ENCODE peak calls at places on chromosomes 16 and 17, in six cellular contexts. P is cardiac septum; Y is osteoblast; W is activated effector memory CD4-positive, alpha-beta T cell treated with anti-CD3 and anti-CD28 coated beads, Interleukin-2, amount 50 U/mL, for 16 hours; E is BJ; A is stimulated activated CD4-positive, alpha-beta T cell treated with anti-CD3 and anti-CD28 coated beads, TNF-alpha, amount 100 ng/mL, for 1 hour. S is an unnamed sample.

GRCh38 chr16:21276090-21276489 is 2.0 kb downstream of the CRYM start:
- DNase-seq in P (no peak), Y (no peak), W (no peak), E (no peak), A (no peak), S (no peak)

GRCh38 chr16:23765933-23766332 is 11.1 kb downstream of the CHP2 start:
- DNase-seq in P (no peak), Y (no peak), W (no peak), E (no peak), A (no peak), S (no peak)

GRCh38 chr17:49054342-49055092 is 57.3 kb downstream of the IGF2BP1 start:
- DNase-seq in P (no peak), Y (no peak), W (no peak), E (no peak), A (no peak), S (no peak)

GRCh38 chr17:61221597-61222471 is 177.8 kb upstream of the TBX2 start:
- DNase-seq in P (no peak), Y (no peak), W (no peak), E (no peak), A (no peak), S (no peak)

GRCh38 chr16:85303354-85303883 is 191.1 kb upstream of the CIBAR2 start:
- DNase-seq in P (no peak), Y (peak), W (peak), E (no peak), A (peak), S (no peak)

GRCh38 chr17:60077672-60078519 is 825 bp downstream of the HEATR6 start:
- DNase-seq in P (no peak), Y (no peak), W (peak), E (no peak), A (no peak), S (no peak)

GRCh38 chr17:7440113-7440822 is 956 bp downstream of the FGF11 start:
- DNase-seq in P (no peak), Y (peak), W (peak), E (no peak), A (no peak), S (no peak)

GRCh38 chr16:84868328-84868727 is 48.5 kb downstream of the CRISPLD2 start:
- DNase-seq in P (no peak), Y (peak), W (no peak), E (no peak), A (no peak), S (no peak)

GRCh38 chr17:68290268-68290954 is 516 bp downstream of the SLC16A6 start:
- DNase-seq in P (no peak), Y (peak), W (peak), E (no peak), A (no peak), S (no peak)

GRCh38 chr17:69999253-69999652 is 75.8 kb upstream of the KCNJ16 start:
- DNase-seq in P (no peak), Y (no peak), W (no peak), E (no peak), A (no peak), S (no peak)

GRCh38 chr17:57875109-57876022 is 25.5 kb upstream of the MRPS23 start:
- DNase-seq in P (no peak), Y (peak), W (no peak), E (peak), A (no peak), S (peak)

GRCh38 chr16:29030086-29030840 is 45.4 kb downstream of the LAT start:
- DNase-seq in P (peak), Y (peak), W (peak), E (no peak), A (no peak), S (no peak)

GRCh38 chr17:44502598-44503079 is 567 bp downstream of the GPATCH8 start:
- DNase-seq in P (peak), Y (peak), W (no peak), E (no peak), A (no peak), S (no peak)

GRCh38 chr17:31627960-31628359 is 231.1 kb downstream of the COPRS start:
- DNase-seq in P (no peak), Y (peak), W (no peak), E (peak), A (no peak), S (no peak)

GRCh38 chr17:1485311-1485747 is 7.2 kb downstream of the MYO1C start:
- DNase-seq in P (no peak), Y (no peak), W (peak), E (no peak), A (no peak), S (no peak)

GRCh38 chr17:16986391-16986790 is 14.5 kb upstream of the TNFRSF13B start:
- DNase-seq in P (peak), Y (no peak), W (no peak), E (no peak), A (no peak), S (no peak)

GRCh38 chr17:46011711-46012505 is 12.9 kb downstream of the STH start:
- DNase-seq in P (no peak), Y (peak), W (no peak), E (no peak), A (no peak), S (no peak)

GRCh38 chr16:25966172-25967097 is 274.7 kb downstream of the HS3ST4 start:
- DNase-seq in P (no peak), Y (no peak), W (no peak), E (no peak), A (no peak), S (no peak)

GRCh38 chr16:10083301-10083700 is 98.9 kb downstream of the GRIN2A start:
- DNase-seq in P (no peak), Y (no peak), W (no peak), E (no peak), A (no peak), S (no peak)

GRCh38 chr17:64420143-64420670 is 28.7 kb upstream of the MILR1 start:
- DNase-seq in P (no peak), Y (peak), W (peak), E (peak), A (peak), S (peak)

GRCh38 chr17:66379539-66379938 is 77.1 kb downstream of the PRKCA start:
- DNase-seq in P (no peak), Y (no peak), W (no peak), E (no peak), A (no peak), S (no peak)

GRCh38 chr16:11692651-11693050 is 24.4 kb downstream of the SNN start:
- DNase-seq in P (no peak), Y (no peak), W (no peak), E (no peak), A (no peak), S (no peak)

GRCh38 chr17:3976675-3977171 is 12.5 kb upstream of the ATP2A3 start:
- DNase-seq in P (peak), Y (peak), W (no peak), E (no peak), A (no peak), S (no peak)

GRCh38 chr16:78709137-78709871 is 609.9 kb downstream of the WWOX start:
- DNase-seq in P (no peak), Y (no peak), W (no peak), E (no peak), A (no peak), S (no peak)

GRCh38 chr16:64304376-64304775 is 817.5 kb downstream of the CDH11 start:
- DNase-seq in P (no peak), Y (no peak), W (no peak), E (no peak), A (no peak), S (no peak)

GRCh38 chr17:51487947-51488346 is 227.6 kb downstream of the UTP18 start:
- DNase-seq in P (no peak), Y (no peak), W (peak), E (no peak), A (no peak), S (no peak)

GRCh38 chr16:53545433-53545832 is 42.4 kb upstream of the AKTIP start:
- DNase-seq in P (no peak), Y (no peak), W (peak), E (no peak), A (peak), S (no peak)

GRCh38 chr17:58364270-58364942 is 12.4 kb upstream of the SUPT4H1 start:
- DNase-seq in P (no peak), Y (no peak), W (no peak), E (no peak), A (no peak), S (no peak)

GRCh38 chr17:56319531-56319930 is 166.3 kb downstream of the ANKFN1 start:
- DNase-seq in P (no peak), Y (no peak), W (no peak), E (peak), A (no peak), S (peak)

GRCh38 chr17:6257339-6257738 is 177.6 kb downstream of the AIPL1 start:
- DNase-seq in P (no peak), Y (peak), W (no peak), E (no peak), A (no peak), S (peak)

GRCh38 chr17:62763891-62764600 is 44.1 kb downstream of the MARCHF10 start:
- DNase-seq in P (peak), Y (no peak), W (no peak), E (no peak), A (no peak), S (no peak)

GRCh38 chr17:7886227-7887037 is 2.2 kb upstream of the CHD3 start:
- DNase-seq in P (peak), Y (peak), W (peak), E (no peak), A (no peak), S (no peak)

GRCh38 chr16:4726616-4727015 is 7.5 kb downstream of the ANKS3 start:
- DNase-seq in P (no peak), Y (peak), W (no peak), E (no peak), A (no peak), S (no peak)

GRCh38 chr17:7781467-7781866 is 52.5 kb upstream of the KDM6B start:
- DNase-seq in P (no peak), Y (no peak), W (no peak), E (no peak), A (no peak), S (no peak)

GRCh38 chr16:15906439-15906838 is 18.0 kb upstream of the CEP20 start:
- DNase-seq in P (no peak), Y (no peak), W (peak), E (no peak), A (no peak), S (no peak)

GRCh38 chr16:2852731-2853507 is 5.1 kb downstream of the PRSS22 start:
- DNase-seq in P (peak), Y (peak), W (no peak), E (no peak), A (no peak), S (no peak)

GRCh38 chr17:3535253-3535995 is 22.2 kb downstream of the TRPV3 start:
- DNase-seq in P (no peak), Y (peak), W (peak), E (no peak), A (no peak), S (no peak)

GRCh38 chr16:15451098-15451731 is 16.8 kb downstream of the BMERB1 start:
- DNase-seq in P (no peak), Y (no peak), W (no peak), E (no peak), A (no peak), S (no peak)

GRCh38 chr16:50621452-50621792 is 59.7 kb downstream of the SNX20 start:
- DNase-seq in P (no peak), Y (no peak), W (no peak), E (no peak), A (no peak), S (no peak)